ENCODE peak calls at places on chromosome X, in ten cellular contexts. P is AG08396; S is left cardiac atrium; H is non-pigmented ciliary epithelial cell; X is K562; I is iPS DF 6.9; T is activated T-cell treated with anti-CD3 and anti-CD28 coated beads, Interleukin-2, amount 50 U/mL, for 72 hours; A is Karpas-422; O is activated T-helper 1 cell treated with anti-CD3 and anti-CD28 coated beads, Interleukin-2, amount 50 U/mL, for 16 hours; Z is AML-193. R is an unnamed sample.

GRCh38 chrX:32448320-32448719 is 763.0 kb downstream of the DMD start:
- DNase-seq in P (no peak), S (no peak), H (no peak), X (no peak), I (no peak), T (no peak), A (peak), O (no peak), Z (peak), R (no peak)

GRCh38 chrX:11480626-11481025 is 185.1 kb downstream of the ARHGAP6 start:
- DNase-seq in P (no peak), S (no peak), H (no peak), X (peak), I (no peak), T (no peak), A (no peak), O (no peak), Z (no peak), R (no peak)

GRCh38 chrX:119919835-119920585 is 23.5 kb downstream of the NKAP start:
- DNase-seq in P (no peak), S (no peak), H (no peak), X (no peak), I (no peak), T (no peak), A (no peak), O (no peak), Z (no peak), R (no peak)

GRCh38 chrX:103536071-103536470 is 16.8 kb upstream of the RAB40A start:
- DNase-seq in P (no peak), S (no peak), H (no peak), X (no peak), I (no peak), T (no peak), A (no peak), O (no peak), Z (no peak), R (no peak)

GRCh38 chrX:68646421-68646820 is 1.0 kb upstream of the STARD8 start:
- DNase-seq in P (no peak), S (no peak), H (no peak), X (no peak), I (no peak), T (no peak), A (no peak), O (no peak), Z (no peak), R (no peak)

GRCh38 chrX:129544780-129545179 is 4.7 kb downstream of the OCRL start:
- DNase-seq in P (no peak), S (no peak), H (no peak), X (no peak), I (no peak), T (no peak), A (peak), O (no peak), Z (no peak), R (no peak)

GRCh38 chrX:131709553-131709952 is 165.7 kb downstream of the OR13H1 start:
- DNase-seq in P (no peak), S (no peak), H (no peak), X (no peak), I (no peak), T (no peak), A (peak), O (no peak), Z (no peak), R (no peak)

GRCh38 chrX:119503484-119503861 is 35.2 kb downstream of the SLC25A5 start:
- DNase-seq in P (peak), S (no peak), H (no peak), X (no peak), I (no peak), T (no peak), A (no peak), O (no peak), Z (no peak), R (no peak)

GRCh38 chrX:130645955-130646583 is 244.3 kb downstream of the RBMX2 start:
- DNase-seq in P (no peak), S (peak), H (no peak), X (no peak), I (no peak), T (no peak), A (no peak), O (no peak), Z (no peak), R (no peak)

GRCh38 chrX:110181459-110182137 is 136.3 kb downstream of the AMMECR1 start:
- DNase-seq in P (no peak), S (no peak), H (no peak), X (no peak), I (no peak), T (no peak), A (no peak), O (no peak), Z (no peak), R (no peak)

GRCh38 chrX:100643943-100644587 is at the start of gene SRPX2:
- DNase-seq in P (peak), S (peak), H (peak), X (no peak), I (no peak), T (no peak), A (no peak), O (no peak), Z (no peak), R (no peak)

GRCh38 chrX:40078489-40079288 is 19.1 kb downstream of the BCOR start:
- DNase-seq in P (no peak), S (no peak), H (no peak), X (no peak), I (no peak), T (no peak), A (no peak), O (no peak), Z (no peak), R (no peak)

GRCh38 chrX:67207912-67208311 is 335.9 kb upstream of the AR start:
- DNase-seq in P (no peak), S (no peak), H (no peak), X (no peak), I (no peak), T (no peak), A (no peak), O (no peak), Z (no peak), R (no peak)

GRCh38 chrX:97728225-97728624 is 844.5 kb downstream of the RPA4 start:
- DNase-seq in P (no peak), S (no peak), H (no peak), X (no peak), I (no peak), T (no peak), A (no peak), O (no peak), Z (no peak), R (no peak)

GRCh38 chrX:53287493-53288138 is 6.2 kb upstream of the IQSEC2 start:
- DNase-seq in P (peak), S (peak), H (no peak), X (no peak), I (no peak), T (peak), A (no peak), O (no peak), Z (peak), R (no peak)

GRCh38 chrX:22203186-22203585 is 69.5 kb upstream of the CBLL2 start:
- DNase-seq in P (no peak), S (no peak), H (no peak), X (no peak), I (no peak), T (no peak), A (no peak), O (no peak), Z (no peak), R (no peak)

R was measured in stimulated activated CD4-positive, alpha-beta T cell treated with anti-CD3 and anti-CD28 coated beads, Interleukin-15, amount 100 ng/mL, for 1 hour.